ENCODE peak calls at places on chromosome 3, in nine cellular contexts. X is aorta, T is astrocyte, G is heart right ventricle, M is ovary, H is pancreas, K is HCT116, F is fibroblast of lung, D is endodermal cell. L is an unnamed sample. For H3K36me3, the result is how much of the 10 kb centered on the place peaks cover.

GRCh38 chr3:194255252-194256039 is 95.7 kb downstream of the CPN2 start:
- DNase-seq in X (peak), T (no peak), G (peak), M (no peak), H (no peak), K (no peak), F (no peak), D (peak), L (no peak)

GRCh38 chr3:126907557-126907956 is 75.4 kb upstream of the PLXNA1 start:
- DNase-seq in X (peak), T (no peak), G (no peak), M (no peak), H (no peak), K (no peak), F (no peak), D (no peak), L (no peak)

GRCh38 chr3:131612745-131613144 is 110.0 kb upstream of the MRPL3 start:
- DNase-seq in X (no peak), T (no peak), G (no peak), M (no peak), H (no peak), K (no peak), F (no peak), D (no peak), L (no peak)

GRCh38 chr3:28012830-28013229 is 228.6 kb upstream of the CMC1 start:
- DNase-seq in X (no peak), T (no peak), G (no peak), M (no peak), H (no peak), K (no peak), F (no peak), D (no peak), L (no peak)

GRCh38 chr3:104460477-104461406 is 906.0 kb upstream of the ALCAM start:
- DNase-seq in X (no peak), T (peak), G (no peak), M (no peak), H (no peak), K (peak), F (peak), D (peak), L (no peak)

GRCh38 chr3:136070953-136071949 is 105.7 kb downstream of the PPP2R3A start:
- DNase-seq in X (no peak), T (peak), G (no peak), M (no peak), H (no peak), K (no peak), F (peak), D (peak), L (no peak)

GRCh38 chr3:61847784-61848462 is 286.6 kb downstream of the PTPRG start:
- DNase-seq in X (no peak), T (no peak), G (peak), M (peak), H (no peak), K (no peak), F (peak), D (peak), L (no peak)

GRCh38 chr3:10198761-10199688 is 34.3 kb downstream of the IRAK2 start:
- DNase-seq in X (no peak), T (peak), G (no peak), M (no peak), H (no peak), K (no peak), F (peak), D (no peak), L (peak)

GRCh38 chr3:179438836-179439235 is 12.4 kb downstream of the GNB4 start:
- DNase-seq in X (no peak), T (no peak), G (no peak), M (no peak), H (no peak), K (no peak), F (no peak), D (peak), L (no peak)

GRCh38 chr3:66692751-66693140 is 191.9 kb upstream of the LRIG1 start:
- DNase-seq in X (no peak), T (no peak), G (no peak), M (peak), H (no peak), K (no peak), F (peak), D (no peak), L (no peak)

GRCh38 chr3:15372918-15373317 is 40.5 kb upstream of the SH3BP5 start:
- DNase-seq in X (no peak), T (no peak), G (no peak), M (no peak), H (no peak), K (no peak), F (no peak), D (no peak), L (no peak)

GRCh38 chr3:193869221-193870201 is 266.4 kb upstream of the HES1 start:
- DNase-seq in X (peak), T (peak), G (peak), M (no peak), H (peak), K (peak), F (peak), D (peak), L (peak)

GRCh38 chr3:56878046-56878445 is 76.3 kb upstream of the ARHGEF3 start:
- DNase-seq in X (no peak), T (peak), G (no peak), M (no peak), H (no peak), K (no peak), F (no peak), D (no peak), L (no peak)

GRCh38 chr3:107679911-107680310 is 157.1 kb downstream of the BBX start:
- DNase-seq in X (no peak), T (no peak), G (no peak), M (no peak), H (no peak), K (no peak), F (no peak), D (no peak), L (no peak)

GRCh38 chr3:56633201-56633600 is 49.9 kb downstream of the TASOR start:
- DNase-seq in X (no peak), T (no peak), G (no peak), M (no peak), H (no peak), K (no peak), F (no peak), D (no peak), L (no peak)

GRCh38 chr3:110006913-110007312 is 669.6 kb upstream of the DPPA4 start:
- DNase-seq in X (no peak), T (no peak), G (no peak), M (no peak), H (no peak), K (no peak), F (no peak), D (no peak), L (no peak)

GRCh38 chr3:54257114-54257513 is 134.8 kb downstream of the CACNA2D3 start:
- DNase-seq in X (no peak), T (no peak), G (no peak), M (no peak), H (no peak), K (no peak), F (no peak), D (no peak), L (no peak)

GRCh38 chr3:69986419-69986818 is 13.1 kb upstream of the SAMMSON start:
- DNase-seq in X (no peak), T (no peak), G (no peak), M (no peak), H (no peak), K (no peak), F (no peak), D (no peak), L (no peak)

GRCh38 chr3:13389378-13389777 is 30.7 kb downstream of the NUP210 start:
- DNase-seq in X (no peak), T (no peak), G (no peak), M (no peak), H (no peak), K (no peak), F (no peak), D (no peak), L (no peak)

GRCh38 chr3:13388816-13389215 is 31.3 kb downstream of the NUP210 start:
- DNase-seq in X (no peak), T (no peak), G (no peak), M (no peak), H (no peak), K (no peak), F (no peak), D (no peak), L (no peak)

GRCh38 chr3:13391308-13391707 is 28.8 kb downstream of the NUP210 start:
- DNase-seq in X (no peak), T (no peak), G (no peak), M (no peak), H (no peak), K (no peak), F (no peak), D (no peak), L (no peak)

GRCh38 chr3:13380991-13381390 is 39.1 kb downstream of the NUP210 start:
- DNase-seq in X (no peak), T (no peak), G (no peak), M (no peak), H (no peak), K (no peak), F (peak), D (no peak), L (no peak)

DNA sequence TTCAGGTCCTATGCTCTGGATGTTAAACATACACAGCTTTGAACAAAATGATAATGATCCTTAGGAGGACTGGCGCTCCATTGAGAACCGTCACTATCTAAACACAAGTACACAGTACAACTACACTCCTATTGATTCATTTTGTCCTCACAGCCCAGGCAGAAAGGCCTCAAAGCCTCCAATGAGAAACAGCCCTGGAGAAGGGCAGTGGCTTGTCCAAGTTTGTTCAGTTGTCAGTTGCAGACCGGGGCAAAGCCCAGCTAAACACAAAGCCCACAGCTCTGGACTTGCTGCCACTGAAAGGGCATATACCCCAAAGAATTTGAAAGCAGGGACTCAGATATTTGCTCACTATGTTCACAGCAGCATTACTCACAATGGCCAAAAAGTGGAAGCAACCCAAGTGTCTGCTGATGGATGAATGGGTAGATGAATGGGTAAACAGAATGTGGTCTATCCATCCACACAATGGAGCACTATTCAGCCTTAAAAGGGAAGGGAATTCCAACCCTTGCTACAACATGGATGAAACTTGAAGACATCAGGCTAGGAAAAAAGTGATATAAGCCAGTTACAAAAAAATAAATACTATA is 34.7 kb downstream of the NUP210 start:
- DNase-seq in X (no peak), T (peak), G (no peak), M (no peak), H (no peak), K (no peak), F (no peak), D (no peak), L (no peak)
- H3K36me3 ChIP-seq in X (under half), T (under half), G (under half), M (under half), H (under half), K (under half), F (under half), D (under half), L (under half)

DNA sequence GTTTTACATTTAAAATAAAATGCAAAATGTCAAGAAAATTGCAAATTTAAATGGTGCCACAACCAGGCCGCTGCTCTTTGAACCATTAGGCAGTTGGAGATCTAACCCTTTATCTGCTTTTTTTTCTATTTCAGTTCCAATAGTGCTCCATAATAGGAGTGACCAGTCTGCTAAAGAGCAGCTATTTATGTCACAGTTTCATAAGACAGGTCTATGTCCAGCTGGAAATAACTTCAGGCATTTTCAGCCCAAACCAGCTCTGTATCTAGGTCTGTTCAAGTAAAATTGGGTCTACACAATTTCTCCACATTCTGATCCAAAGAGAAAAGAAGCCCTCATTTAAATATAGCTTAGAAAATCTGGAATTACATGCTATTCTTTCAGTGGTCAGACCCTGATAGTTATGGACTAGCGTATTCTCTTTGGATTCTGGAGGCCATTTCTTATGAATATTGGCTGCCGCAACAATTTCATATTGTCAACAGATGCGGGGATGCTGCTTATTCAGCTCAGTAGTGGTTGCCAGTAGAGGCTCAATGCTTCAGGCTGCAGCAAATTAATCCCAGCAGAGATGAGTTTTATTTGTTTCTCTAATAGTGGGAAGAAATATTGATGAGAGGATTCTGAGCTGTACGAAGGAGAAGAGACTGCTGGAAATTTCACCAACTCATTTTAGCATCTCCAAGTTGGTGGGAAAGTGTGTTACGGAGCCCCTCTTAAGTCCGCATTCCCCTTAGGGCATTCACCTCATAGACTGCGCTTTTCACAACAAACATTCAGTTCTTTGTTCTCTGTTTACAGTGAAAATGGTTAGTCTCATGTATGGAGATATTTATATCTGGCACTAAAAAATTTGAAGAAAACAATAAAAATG is 887.0 kb downstream of the ROBO1 start:
- DNase-seq in X (no peak), T (no peak), G (no peak), M (no peak), H (no peak), K (no peak), F (no peak), D (no peak), L (no peak)
- H3K27ac ChIP-seq in X (no peak), T (no peak), G (peak), M (no peak), H (no peak), K (no peak), F (no peak), D (peak), L (no peak)

GRCh38 chr3:49721165-49721860 is 1.8 kb upstream of the AMIGO3 start:
- DNase-seq in X (peak), T (no peak), G (no peak), M (no peak), H (no peak), K (no peak), F (no peak), D (no peak), L (peak)
- H3K36me3 ChIP-seq in X (under half), T (under half), G (under half), M (under half), H (under half), K (under half), F (under half), D (under half), L (under half)

GRCh38 chr3:46829699-46830208 is 33.5 kb downstream of the MYL3 start:
- DNase-seq in X (no peak), T (no peak), G (no peak), M (no peak), H (no peak), K (no peak), F (no peak), D (peak), L (no peak)
- H3K27ac ChIP-seq in X (no peak), T (no peak), G (no peak), M (no peak), H (no peak), K (no peak), F (no peak), D (no peak), L (no peak)

GRCh38 chr3:172125053-172125452 is 85.7 kb downstream of the FNDC3B start:
- DNase-seq in X (no peak), T (no peak), G (no peak), M (no peak), H (no peak), K (no peak), F (peak), D (no peak), L (no peak)

GRCh38 chr3:172124271-172124670 is 84.9 kb downstream of the FNDC3B start:
- DNase-seq in X (no peak), T (no peak), G (no peak), M (no peak), H (no peak), K (no peak), F (no peak), D (no peak), L (no peak)

GRCh38 chr3:172125963-172126403 is 86.6 kb downstream of the FNDC3B start:
- DNase-seq in X (peak), T (peak), G (peak), M (no peak), H (no peak), K (no peak), F (peak), D (no peak), L (no peak)

GRCh38 chr3:172119266-172119957 is 80.0 kb downstream of the FNDC3B start:
- DNase-seq in X (no peak), T (no peak), G (no peak), M (no peak), H (no peak), K (no peak), F (no peak), D (no peak), L (no peak)

GRCh38 chr3:172120912-172121311 is 81.5 kb downstream of the FNDC3B start:
- DNase-seq in X (no peak), T (no peak), G (no peak), M (no peak), H (no peak), K (no peak), F (no peak), D (no peak), L (no peak)
- H3K36me3 ChIP-seq in X (under half), T (under half), G (under half), M (under half), H (under half), K (under half), F (under half), D (half or more), L (half or more)

DNA sequence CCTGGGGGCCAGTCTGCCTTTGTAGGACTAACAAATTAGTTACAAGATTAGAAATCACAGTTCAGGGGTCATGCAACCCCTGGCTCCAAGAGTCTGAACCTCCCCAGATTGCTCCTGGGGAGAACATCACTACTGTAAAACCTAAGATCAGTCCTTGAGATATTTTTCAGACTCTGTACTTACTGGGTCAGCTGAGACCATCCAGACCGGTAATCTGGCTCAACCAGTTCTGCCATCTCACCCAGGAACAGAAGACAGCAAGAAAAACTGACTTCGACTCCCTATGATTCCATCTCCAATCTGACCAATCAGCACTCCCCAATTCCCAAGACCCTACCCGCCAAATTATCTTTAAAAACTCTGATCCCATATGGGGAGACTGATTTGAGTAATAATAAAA is 47.5 kb downstream of the NMD3 start:
- DNase-seq in X (no peak), T (no peak), G (no peak), M (no peak), H (no peak), K (no peak), F (no peak), D (no peak), L (no peak)
- H3K27ac ChIP-seq in X (no peak), T (no peak), G (no peak), M (no peak), H (no peak), K (no peak), F (no peak), D (no peak), L (no peak)

L was measured in RWPE2.